ENCODE peak calls at places on chromosomes 11 and 22, in four cellular contexts. T, R, Y and S are unnamed samples.
A peak's percentile ranks its signal among the peaks of the same experiment; 100 is the strongest.

GRCh38 chr22:39729141-39729934 is 158.8 kb downstream of the CACNA1I start:
- DNase-seq in T (no peak), R (no peak), Y (no peak), S (no peak)

GRCh38 chr11:125886997-125887372 is 483 bp upstream of the HYLS1 start:
- DNase-seq in T (peak; percentile 67), R (peak; percentile 56), Y (no peak), S (no peak)

GRCh38 chr22:50238755-50239154 is 6.1 kb downstream of the TUBGCP6 start:
- DNase-seq in T (no peak), R (no peak), Y (no peak), S (no peak)

GRCh38 chr11:121466063-121466794 is 13.5 kb upstream of the SORL1-AS1 start:
- DNase-seq in T (peak; percentile 92), R (peak; percentile 94), Y (peak; percentile 92), S (peak; percentile 74)

GRCh38 chr11:2578006-2578933 is 121.5 kb downstream of the KCNQ1OT1 start:
- DNase-seq in T (peak; percentile 21), R (peak; percentile 19), Y (peak; percentile 44), S (no peak)

GRCh38 chr22:38706101-38706884 is 549 bp downstream of the GTPBP1 start:
- DNase-seq in T (no peak), R (peak; percentile 48), Y (peak; percentile 60), S (no peak)

GRCh38 chr11:62546244-62546936 is at the start of gene AHNAK:
- DNase-seq in T (peak; percentile 73), R (peak; percentile 89), Y (peak; percentile 87), S (peak; percentile 82)

GRCh38 chr22:28629420-28630184 is 50.0 kb downstream of the TTC28 start:
- DNase-seq in T (no peak), R (no peak), Y (no peak), S (no peak)

GRCh38 chr22:30000566-30000965 is 79.7 kb upstream of the HORMAD2 start:
- DNase-seq in T (no peak), R (no peak), Y (no peak), S (no peak)

GRCh38 chr22:42367980-42368378 is 64.2 kb downstream of the NFAM1 start:
- DNase-seq in T (no peak), R (no peak), Y (peak; percentile 33), S (no peak)

GRCh38 chr11:105697291-105697690 is 87.4 kb downstream of the GRIA4 start:
- DNase-seq in T (no peak), R (no peak), Y (no peak), S (no peak)

GRCh38 chr11:60634151-60634550 is 65.3 kb upstream of the MS4A8 start:
- DNase-seq in T (peak; percentile 66), R (no peak), Y (no peak), S (peak; percentile 15)

GRCh38 chr22:19943665-19944026 is 2.0 kb upstream of the TXNRD2 start:
- DNase-seq in T (peak; percentile 35), R (no peak), Y (no peak), S (no peak)

GRCh38 chr11:134510641-134511040 is 98.6 kb upstream of the B3GAT1 start:
- DNase-seq in T (no peak), R (no peak), Y (peak; percentile 24), S (no peak)

GRCh38 chr11:109405671-109406070 is 16.3 kb upstream of the C11orf87 start:
- DNase-seq in T (no peak), R (no peak), Y (no peak), S (no peak)

GRCh38 chr22:17552737-17553136 is 10.6 kb upstream of the SLC25A18 start:
- DNase-seq in T (no peak), R (peak; percentile 62), Y (no peak), S (no peak)

GRCh38 chr22:39634530-39635399 is 64.2 kb downstream of the CACNA1I start:
- DNase-seq in T (no peak), R (no peak), Y (peak; percentile 44), S (no peak)

GRCh38 chr11:59894616-59895015 is 16.0 kb downstream of the OOSP3 start:
- DNase-seq in T (no peak), R (no peak), Y (no peak), S (no peak)

GRCh38 chr11:76834151-76834550 is 26.6 kb upstream of the ACER3 start:
- DNase-seq in T (no peak), R (no peak), Y (no peak), S (no peak)

GRCh38 chr22:49788492-49788891 is 39.2 kb downstream of the BRD1 start:
- DNase-seq in T (no peak), R (peak; percentile 75), Y (peak; percentile 44), S (no peak)

GRCh38 chr22:19872779-19873137 is 18.1 kb upstream of the GNB1L start:
- DNase-seq in T (peak; percentile 53), R (peak; percentile 19), Y (peak; percentile 46), S (no peak)

GRCh38 chr11:24422371-24422770 is 74.5 kb upstream of the LUZP2 start:
- DNase-seq in T (no peak), R (no peak), Y (no peak), S (no peak)

GRCh38 chr11:77039491-77040400 is 5.5 kb downstream of the B3GNT6 start:
- DNase-seq in T (peak; percentile 79), R (no peak), Y (no peak), S (peak; percentile 67)

GRCh38 chr11:61621917-61622585 is 41.2 kb upstream of the SYT7 start:
- DNase-seq in T (peak; percentile 71), R (no peak), Y (no peak), S (no peak)

GRCh38 chr11:128624269-128625170 is 37.2 kb upstream of the ETS1 start:
- DNase-seq in T (no peak), R (no peak), Y (peak; percentile 77), S (no peak)

GRCh38 chr11:57638005-57638760 is 11.5 kb downstream of the YPEL4 start:
- DNase-seq in T (peak; percentile 95), R (peak; percentile 76), Y (peak; percentile 36), S (peak; percentile 86)

GRCh38 chr11:82557274-82557673 is 176.4 kb downstream of the FAM181B start:
- DNase-seq in T (no peak), R (no peak), Y (no peak), S (no peak)

GRCh38 chr11:117444256-117445096 is 116.8 kb downstream of the CEP164 start:
- DNase-seq in T (no peak), R (no peak), Y (no peak), S (no peak)

GRCh38 chr11:121426476-121427454 is 25.3 kb upstream of the SORL1 start:
- DNase-seq in T (peak; percentile 63), R (peak; percentile 49), Y (peak; percentile 56), S (peak; percentile 73)

GRCh38 chr11:67648140-67648795 is 2.3 kb downstream of the ACY3 start:
- DNase-seq in T (peak; percentile 82), R (no peak), Y (peak; percentile 63), S (no peak)

GRCh38 chr11:19958218-19958617 is 202.1 kb downstream of the DBX1 start:
- DNase-seq in T (no peak), R (no peak), Y (no peak), S (no peak)

GRCh38 chr11:19961225-19961624 is 199.1 kb downstream of the DBX1 start:
- DNase-seq in T (no peak), R (no peak), Y (no peak), S (no peak)

GRCh38 chr11:19959210-19959609 is 201.1 kb downstream of the DBX1 start:
- DNase-seq in T (no peak), R (no peak), Y (no peak), S (no peak)

GRCh38 chr11:19957301-19957985 is 202.8 kb downstream of the DBX1 start:
- DNase-seq in T (no peak), R (no peak), Y (no peak), S (no peak)

GRCh38 chr11:19959697-19960096 is 200.6 kb downstream of the DBX1 start:
- DNase-seq in T (no peak), R (no peak), Y (no peak), S (no peak)
- TF ChIP-seq CTCF in T (no peak), R (no peak), Y (no peak), S (no peak)

DNA sequence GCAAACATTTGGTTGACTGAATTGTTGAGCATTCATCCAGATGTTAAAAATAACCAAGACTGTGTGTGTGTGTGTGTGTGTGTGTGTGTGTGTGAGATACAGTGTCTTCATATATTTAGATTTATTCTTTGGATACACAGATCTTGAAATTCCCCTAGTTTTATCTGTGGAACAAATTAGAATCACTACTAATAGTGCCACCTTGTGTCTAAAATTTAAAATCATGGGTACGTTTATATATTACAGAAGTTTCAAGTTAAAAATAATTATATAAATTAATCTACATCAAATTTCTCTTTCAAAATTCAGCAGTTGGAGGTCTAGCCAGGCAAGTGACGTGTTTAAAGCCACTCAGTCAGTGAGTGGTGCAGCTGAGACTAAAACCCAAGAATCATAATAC is 1566.2 kb upstream of the TENM4 start:
- DNase-seq in T (no peak), R (no peak), Y (no peak), S (no peak)
- TF ChIP-seq CTCF in T (no peak), R (no peak), Y (no peak), S (no peak)

DNA sequence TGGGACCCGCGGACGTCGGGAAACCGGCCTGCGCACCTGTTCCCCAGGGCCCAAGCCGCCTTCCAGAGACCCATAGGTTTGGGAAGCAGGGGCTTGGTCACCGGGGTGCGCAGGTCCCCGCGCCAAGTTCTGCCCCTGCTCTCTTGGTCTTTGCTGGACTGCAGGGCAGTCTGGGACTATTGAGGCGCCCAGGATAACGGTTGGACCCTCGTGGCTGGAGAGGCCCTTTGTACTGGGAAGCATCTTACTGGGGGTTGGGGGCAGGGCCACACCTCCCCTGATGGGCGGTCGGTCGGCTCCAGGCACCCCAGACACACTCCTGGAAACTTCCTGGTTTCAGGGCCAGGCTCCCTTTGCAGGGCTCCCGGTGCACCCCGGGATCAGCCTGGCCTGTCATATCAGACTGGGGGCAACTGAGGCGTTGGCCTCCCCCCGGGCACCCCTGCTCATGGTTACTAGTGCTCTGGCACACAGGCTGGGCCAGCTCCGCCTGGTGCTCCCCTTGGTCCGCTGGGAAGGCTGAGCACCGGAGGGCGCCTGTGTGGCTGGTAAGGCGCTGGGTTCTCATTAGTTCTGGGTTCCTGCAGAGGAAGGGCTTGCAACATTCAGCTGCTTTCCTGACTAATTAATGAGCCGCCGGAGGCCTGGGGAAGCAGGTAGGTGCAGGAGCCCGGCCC is 1250.5 kb downstream of the BRD1 start:
- DNase-seq in T (peak; percentile 44), R (no peak), Y (no peak), S (no peak)
- TF ChIP-seq CTCF in T (peak; percentile 3), R (no peak), Y (no peak), S (no peak)

DNA sequence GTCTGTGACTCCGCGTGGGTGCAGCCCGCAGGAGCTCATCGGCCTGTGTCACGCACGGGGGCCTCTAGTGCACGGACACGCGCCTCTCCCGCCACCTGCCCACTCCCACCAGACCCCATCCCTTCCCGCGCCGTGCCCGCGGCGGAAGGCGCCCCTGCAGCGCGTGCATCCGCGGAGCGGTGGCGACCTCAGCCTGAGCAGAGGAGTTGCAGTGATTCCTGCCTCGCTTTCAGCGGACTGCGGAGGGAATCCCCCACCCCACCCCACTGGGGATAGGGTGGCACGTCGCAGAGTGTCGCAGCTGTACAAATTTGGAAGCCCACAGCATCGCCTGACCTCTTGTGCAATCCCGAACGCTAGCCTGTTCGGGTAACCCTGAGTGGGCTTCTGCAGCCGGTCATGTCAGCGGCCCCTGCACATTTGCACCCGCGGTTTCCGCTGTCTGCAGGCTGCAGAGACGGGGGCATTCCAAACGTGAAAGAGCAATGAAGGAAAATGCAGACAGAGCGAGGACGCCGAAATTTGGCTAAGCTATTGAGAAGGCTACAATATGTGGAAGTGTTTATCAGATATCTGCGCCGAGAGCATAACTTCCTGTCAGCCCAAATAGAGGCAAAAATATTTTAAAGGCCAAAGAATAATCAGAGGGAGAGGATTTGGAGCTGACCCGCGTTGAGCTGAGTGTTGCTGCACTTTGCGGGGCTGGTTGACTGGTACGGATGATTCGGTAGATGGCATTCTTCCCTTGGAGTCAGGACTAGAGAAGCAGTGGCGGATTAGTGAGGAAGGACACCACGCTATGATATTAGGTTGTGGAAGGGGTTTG is 619 bp upstream of the ARHGAP20 start:
- DNase-seq in T (peak; percentile 28), R (no peak), Y (no peak), S (peak; percentile 7)
- TF ChIP-seq CTCF in T (no peak), R (peak; percentile 9), Y (no peak), S (no peak)